ENCODE peak calls at places on chromosomes 7 and 10, in five cellular contexts. F is KBM-7; S is activated CD4-positive, alpha-beta T cell treated with anti-CD3 and anti-CD28 coated beads, Interleukin-2, amount 50 U/mL, for 24 hours; P is posterior vena cava; D is anterior cingulate cortex. G is an unnamed sample.

GRCh38 chr7:141820067-141820466 is 21.2 kb downstream of the PRSS37 start:
- DNase-seq in F (no peak), S (no peak), P (no peak), D (no peak), G (no peak)

GRCh38 chr10:68302871-68303270 is 29.0 kb upstream of the HNRNPH3 start:
- DNase-seq in F (no peak), S (no peak), P (no peak), D (no peak), G (no peak)

GRCh38 chr10:50622497-50623298 is 1.1 kb downstream of the SGMS1 start:
- DNase-seq in F (no peak), S (no peak), P (peak), D (no peak), G (no peak)

GRCh38 chr10:66378117-66378876 is 547.5 kb upstream of the LRRTM3 start:
- DNase-seq in F (no peak), S (no peak), P (no peak), D (no peak), G (no peak)

GRCh38 chr7:1855396-1856160 is 185.5 kb downstream of the ELFN1 start:
- DNase-seq in F (no peak), S (no peak), P (peak), D (no peak), G (no peak)

GRCh38 chr10:130227883-130228282 is 91.7 kb downstream of the GLRX3 start:
- DNase-seq in F (no peak), S (no peak), P (no peak), D (no peak), G (no peak)

GRCh38 chr10:17237915-17238444 is 9.9 kb downstream of the VIM start:
- DNase-seq in F (no peak), S (no peak), P (no peak), D (no peak), G (no peak)

GRCh38 chr7:14740606-14741005 is 161.9 kb downstream of the DGKB start:
- DNase-seq in F (no peak), S (no peak), P (no peak), D (no peak), G (no peak)

GRCh38 chr7:23712368-23713284 is 2.6 kb downstream of the STK31 start:
- DNase-seq in F (peak), S (no peak), P (no peak), D (no peak), G (no peak)

GRCh38 chr10:86247588-86247987 is 119.0 kb downstream of the GRID1 start:
- DNase-seq in F (no peak), S (no peak), P (peak), D (no peak), G (no peak)

GRCh38 chr10:18542832-18543231 is 108.6 kb downstream of the NSUN6 start:
- DNase-seq in F (no peak), S (no peak), P (no peak), D (no peak), G (no peak)

GRCh38 chr10:102963237-102963886 is 45.3 kb downstream of the CNNM2 start:
- DNase-seq in F (no peak), S (no peak), P (no peak), D (no peak), G (no peak)

GRCh38 chr10:96999987-97000386 is 167.9 kb downstream of the LCOR start:
- DNase-seq in F (no peak), S (no peak), P (no peak), D (no peak), G (no peak)